ENCODE peak calls at places on chromosomes 6 and 20, in ten cellular contexts. T is A673; C is K562; K is IMR-90; L is heart right ventricle; V is heart left ventricle; W is CD8-positive, alpha-beta T cell; O is neural progenitor cell; M is cardiac muscle cell; F is adrenal gland. N is an unnamed sample.
A peak's percentile ranks its signal among the peaks of the same experiment; 100 is the strongest.

GRCh38 chr20:55580475-55580874 is 424.8 kb downstream of the CBLN4 start:
- DNase-seq in T (no peak), C (no peak), K (no peak), L (no peak), V (no peak), W (no peak), O (no peak), M (no peak), F (no peak), N (no peak)

GRCh38 chr6:169263374-169263773 is 9.7 kb upstream of the THBS2 start:
- DNase-seq in T (no peak), C (no peak), K (no peak), L (no peak), V (no peak), W (no peak), O (no peak), M (no peak), F (no peak), N (no peak)

GRCh38 chr6:34633256-34633655 is 63.3 kb downstream of the ILRUN start:
- DNase-seq in T (no peak), C (no peak), K (no peak), L (no peak), V (no peak), W (no peak), O (no peak), M (no peak), F (no peak), N (no peak)

GRCh38 chr6:157453131-157453530 is 72.1 kb downstream of the ZDHHC14 start:
- DNase-seq in T (no peak), C (no peak), K (no peak), L (no peak), V (no peak), W (no peak), O (no peak), M (no peak), F (no peak), N (no peak)

GRCh38 chr6:13653296-13653695 is 38.2 kb downstream of the NOL7 start:
- DNase-seq in T (no peak), C (peak; percentile 43), K (peak; percentile 64), L (no peak), V (no peak), W (no peak), O (no peak), M (no peak), F (no peak), N (no peak)

GRCh38 chr20:14445310-14445709 is 107.9 kb upstream of the FLRT3 start:
- DNase-seq in T (no peak), C (no peak), K (peak; percentile 88), L (no peak), V (no peak), W (no peak), O (no peak), M (peak; percentile 4), F (no peak), N (no peak)

GRCh38 chr20:46994341-46994740 is 99.7 kb downstream of the EYA2 start:
- DNase-seq in T (no peak), C (no peak), K (no peak), L (no peak), V (no peak), W (no peak), O (no peak), M (no peak), F (no peak), N (no peak)

GRCh38 chr6:36979343-36979742 is 6.7 kb downstream of the MTCH1 start:
- DNase-seq in T (peak; percentile 36), C (no peak), K (peak; percentile 41), L (no peak), V (peak; percentile 78), W (no peak), O (no peak), M (peak; percentile 63), F (peak; percentile 67), N (no peak)

GRCh38 chr20:20710847-20711315 is 1.6 kb downstream of the RALGAPA2 start:
- DNase-seq in T (no peak), C (no peak), K (no peak), L (no peak), V (no peak), W (no peak), O (no peak), M (no peak), F (no peak), N (no peak)
- H3K4me1 ChIP-seq in T (peaks cover 18% of the 10 kb centered on the region), C (peaks cover 13% of the 10 kb centered on the region), K (peaks cover 3% of the 10 kb centered on the region), L (peaks cover 36% of the 10 kb centered on the region), V (peaks cover 29% of the 10 kb centered on the region), W (peaks cover 14% of the 10 kb centered on the region), O (peaks cover 18% of the 10 kb centered on the region), M (peaks cover 4% of the 10 kb centered on the region), F (peaks cover 41% of the 10 kb centered on the region), N (peaks cover 16% of the 10 kb centered on the region)

GRCh38 chr6:322940-323729 is 30.8 kb downstream of the DUSP22 start:
- DNase-seq in T (no peak), C (no peak), K (no peak), L (no peak), V (no peak), W (no peak), O (no peak), M (no peak), F (no peak), N (no peak)

GRCh38 chr6:322205-322930 is 30.1 kb downstream of the DUSP22 start:
- DNase-seq in T (no peak), C (peak; percentile 52), K (no peak), L (no peak), V (no peak), W (no peak), O (no peak), M (no peak), F (no peak), N (no peak)

GRCh38 chr6:324729-325125 is 32.4 kb downstream of the DUSP22 start:
- DNase-seq in T (no peak), C (no peak), K (no peak), L (no peak), V (no peak), W (no peak), O (peak; percentile 44), M (no peak), F (no peak), N (no peak)

GRCh38 chr6:323730-324088 is 31.4 kb downstream of the DUSP22 start:
- DNase-seq in T (no peak), C (no peak), K (no peak), L (no peak), V (no peak), W (no peak), O (no peak), M (no peak), F (no peak), N (no peak)

DNA sequence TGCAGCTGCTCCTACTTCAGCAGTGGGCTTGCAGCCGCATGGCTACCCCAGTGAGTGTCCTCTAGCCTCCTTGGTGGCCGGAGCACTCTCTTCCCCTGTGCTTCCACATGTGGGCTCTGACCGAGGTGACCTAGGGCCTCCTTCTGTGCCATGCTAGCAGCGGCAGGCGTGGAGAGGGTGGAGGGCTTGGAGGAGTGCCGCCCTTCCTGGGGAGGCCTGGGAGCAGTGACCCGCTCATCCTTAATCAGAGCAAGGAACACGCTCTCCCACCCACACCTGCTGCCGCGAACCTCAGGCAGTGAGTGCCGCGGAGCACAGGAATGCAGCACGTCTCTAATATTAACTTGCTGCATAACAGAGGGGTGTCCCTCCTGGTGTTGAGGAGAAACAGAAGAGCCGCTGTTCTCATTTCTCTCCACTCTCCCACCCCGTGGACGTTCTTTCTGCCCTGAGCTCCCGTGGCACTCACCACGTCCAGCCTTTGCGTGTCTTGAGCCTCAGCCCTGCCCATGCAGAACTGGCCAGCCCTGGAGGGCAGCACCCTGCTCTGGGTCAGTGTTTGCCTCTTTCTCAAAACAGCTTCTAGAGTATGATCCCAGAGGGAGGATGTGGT is 31.9 kb downstream of the DUSP22 start:
- DNase-seq in T (no peak), C (no peak), K (no peak), L (no peak), V (no peak), W (no peak), O (no peak), M (no peak), F (no peak), N (no peak)
- H3K9me3 ChIP-seq in T (peaks cover 8% of the 10 kb centered on the region), C (no peaks in the 10 kb centered on the region), K (peaks cover 2% of the 10 kb centered on the region), L (no peaks in the 10 kb centered on the region), V (no peaks in the 10 kb centered on the region), W (no peaks in the 10 kb centered on the region), O (no peaks in the 10 kb centered on the region), M (peaks cover 3% of the 10 kb centered on the region), F (no peaks in the 10 kb centered on the region), N (peaks cover 28% of the 10 kb centered on the region)

GRCh38 chr20:34017610-34018009 is 23.9 kb downstream of the RALY start:
- DNase-seq in T (no peak), C (no peak), K (peak; percentile 98), L (no peak), V (no peak), W (no peak), O (no peak), M (peak; percentile 47), F (no peak), N (no peak)

GRCh38 chr20:34013532-34013931 is 19.8 kb downstream of the RALY start:
- DNase-seq in T (no peak), C (no peak), K (no peak), L (no peak), V (no peak), W (no peak), O (no peak), M (no peak), F (no peak), N (no peak)

GRCh38 chr20:34014878-34015277 is 21.2 kb downstream of the RALY start:
- DNase-seq in T (no peak), C (no peak), K (no peak), L (no peak), V (no peak), W (no peak), O (no peak), M (no peak), F (no peak), N (no peak)

GRCh38 chr20:34016736-34017135 is 23.0 kb downstream of the RALY start:
- DNase-seq in T (no peak), C (no peak), K (no peak), L (no peak), V (no peak), W (no peak), O (no peak), M (no peak), F (no peak), N (no peak)

GRCh38 chr20:34015401-34016335 is 22.0 kb downstream of the RALY start:
- DNase-seq in T (no peak), C (no peak), K (no peak), L (no peak), V (no peak), W (no peak), O (no peak), M (no peak), F (no peak), N (no peak)
- H3K4me1 ChIP-seq in T (no peaks in the 10 kb centered on the region), C (peaks cover 18% of the 10 kb centered on the region), K (peaks cover 14% of the 10 kb centered on the region), L (peaks cover 87% of the 10 kb centered on the region), V (peaks cover 83% of the 10 kb centered on the region), W (peaks cover 62% of the 10 kb centered on the region), O (peaks cover 44% of the 10 kb centered on the region), M (peaks cover 20% of the 10 kb centered on the region), F (peaks cover 50% of the 10 kb centered on the region), N (peaks cover 3% of the 10 kb centered on the region)

GRCh38 chr20:49282584-49283171 is 4.8 kb upstream of the ZNFX1 start:
- DNase-seq in T (peak; percentile 27), C (peak; percentile 6), K (no peak), L (no peak), V (no peak), W (no peak), O (peak; percentile 70), M (no peak), F (no peak), N (peak; percentile 65)

GRCh38 chr20:49283703-49284625 is 6.1 kb upstream of the ZNFX1 start:
- DNase-seq in T (peak; percentile 32), C (peak; percentile 14), K (no peak), L (no peak), V (no peak), W (no peak), O (no peak), M (no peak), F (no peak), N (peak; percentile 29)

GRCh38 chr20:49284818-49285217 is 7.0 kb upstream of the ZNFX1 start:
- DNase-seq in T (no peak), C (no peak), K (no peak), L (no peak), V (no peak), W (no peak), O (no peak), M (no peak), F (no peak), N (no peak)

GRCh38 chr20:49281913-49282467 is 4.1 kb upstream of the ZNFX1 start:
- DNase-seq in T (no peak), C (no peak), K (no peak), L (no peak), V (no peak), W (no peak), O (no peak), M (no peak), F (no peak), N (no peak)

GRCh38 chr20:49283176-49283702 is 5.4 kb upstream of the ZNFX1 start:
- DNase-seq in T (peak; percentile 14), C (peak; percentile 14), K (no peak), L (no peak), V (no peak), W (no peak), O (no peak), M (no peak), F (no peak), N (no peak)
- H3K9me3 ChIP-seq in T (peaks cover 43% of the 10 kb centered on the region), C (peaks cover 2% of the 10 kb centered on the region), K (peaks cover 27% of the 10 kb centered on the region), L (peaks cover 7% of the 10 kb centered on the region), V (peaks cover 12% of the 10 kb centered on the region), W (peaks cover 59% of the 10 kb centered on the region), O (no peaks in the 10 kb centered on the region), M (no peaks in the 10 kb centered on the region), F (no peaks in the 10 kb centered on the region), N (peaks cover 17% of the 10 kb centered on the region)

N was measured in HAP-1.